ENCODE peak calls at places on chromosomes 12 and 14, in ten cellular contexts. Q is fibroblast of mammary gland, G is mucosa of descending colon, A is foreskin fibroblast, H is HepG2, X is IMR-90, S is gastrocnemius medialis, I is AG10803, D is lung, P is PC-3. U is an unnamed sample.

GRCh38 chr12:38934696-38935095 is 29.3 kb upstream of the CPNE8 start:
- DNase-seq in Q (no peak), G (no peak), A (no peak), H (no peak), X (no peak), S (no peak), I (no peak), D (no peak), P (peak), U (peak)

GRCh38 chr12:92244036-92244435 is 98.4 kb upstream of the BTG1 start:
- DNase-seq in Q (peak), G (no peak), A (peak), H (no peak), X (peak), S (peak), I (peak), D (no peak), P (no peak), U (no peak)

GRCh38 chr14:32078030-32078793 is 1.1 kb downstream of the ARHGAP5 start:
- DNase-seq in Q (peak), G (peak), A (peak), H (peak), X (peak), S (peak), I (peak), D (peak), P (peak), U (peak)

GRCh38 chr12:113939867-113940266 is 26.3 kb downstream of the RBM19 start:
- DNase-seq in Q (no peak), G (no peak), A (no peak), H (no peak), X (no peak), S (no peak), I (no peak), D (no peak), P (no peak), U (no peak)

GRCh38 chr12:93908846-93909592 is 231.8 kb downstream of the CRADD start:
- DNase-seq in Q (peak), G (no peak), A (no peak), H (no peak), X (no peak), S (no peak), I (peak), D (no peak), P (peak), U (peak)

GRCh38 chr12:22856120-22856699 is 231.2 kb downstream of the ETNK1 start:
- DNase-seq in Q (peak), G (no peak), A (peak), H (peak), X (peak), S (no peak), I (peak), D (no peak), P (peak), U (peak)

GRCh38 chr12:128606040-128606439 is 217.7 kb downstream of the SLC15A4 start:
- DNase-seq in Q (no peak), G (no peak), A (no peak), H (no peak), X (no peak), S (no peak), I (no peak), D (no peak), P (no peak), U (no peak)

GRCh38 chr12:67077617-67078016 is 191.5 kb upstream of the CAND1 start:
- DNase-seq in Q (peak), G (no peak), A (no peak), H (no peak), X (peak), S (no peak), I (peak), D (no peak), P (peak), U (peak)

GRCh38 chr12:57889541-57889989 is 43.0 kb upstream of the CTDSP2 start:
- DNase-seq in Q (peak), G (peak), A (peak), H (no peak), X (peak), S (peak), I (peak), D (peak), P (no peak), U (peak)

GRCh38 chr14:106414464-106414863 is 888.1 kb downstream of the TMEM121 start:
- DNase-seq in Q (no peak), G (no peak), A (no peak), H (no peak), X (no peak), S (no peak), I (no peak), D (no peak), P (no peak), U (no peak)

GRCh38 chr14:53401646-53402045 is 248.5 kb upstream of the DDHD1 start:
- DNase-seq in Q (peak), G (no peak), A (peak), H (no peak), X (no peak), S (no peak), I (no peak), D (no peak), P (no peak), U (no peak)

GRCh38 chr14:53399057-53399456 is 245.9 kb upstream of the DDHD1 start:
- DNase-seq in Q (peak), G (no peak), A (peak), H (no peak), X (peak), S (no peak), I (peak), D (no peak), P (peak), U (peak)
- TF ChIP-seq CTCF in Q (peak), G (no peak), A (peak), H (no peak), X (peak), S (peak), I (peak), D (no peak), P (peak), U (peak)

DNA sequence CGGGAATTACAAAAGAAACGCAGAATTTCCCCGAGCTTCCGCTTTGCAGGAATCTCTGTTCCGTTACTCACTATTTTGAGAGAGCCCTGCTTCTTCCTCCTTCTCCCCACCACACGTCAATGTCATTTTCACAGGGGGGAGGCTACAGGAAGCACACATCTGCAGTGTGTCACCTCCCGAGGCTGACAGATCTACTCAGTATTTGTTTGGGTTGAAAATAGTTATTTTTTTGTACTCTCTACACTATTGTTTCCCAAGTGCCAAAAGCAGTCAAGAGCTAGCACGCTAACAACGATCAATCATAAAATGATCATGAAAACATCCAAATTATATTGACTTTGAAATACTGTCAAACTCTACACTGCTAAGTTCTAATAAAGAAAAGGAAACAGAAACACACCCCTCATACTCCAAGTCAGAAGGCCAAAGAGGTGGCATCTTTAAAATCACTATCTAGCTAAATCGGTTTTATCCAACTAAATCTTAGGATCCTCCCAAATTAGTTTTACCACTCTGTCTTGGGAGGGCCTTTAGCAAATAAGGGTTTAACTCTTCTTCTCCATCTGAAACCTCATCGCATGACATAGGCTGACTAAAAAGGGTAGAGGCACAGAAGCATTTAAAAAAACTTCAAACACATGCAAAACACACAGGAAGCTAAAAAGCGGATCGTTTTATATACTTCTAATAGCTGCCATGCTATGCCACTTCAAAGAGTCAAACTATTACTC is 51.8 kb downstream of the FOXN3 start:
- DNase-seq in Q (peak), G (no peak), A (no peak), H (no peak), X (peak), S (no peak), I (no peak), D (peak), P (no peak), U (no peak)
- H3K4me3 ChIP-seq in Q (no peak), G (no peak), A (no peak), H (no peak), X (no peak), S (no peak), I (no peak), D (no peak), P (no peak), U (no peak)

DNA sequence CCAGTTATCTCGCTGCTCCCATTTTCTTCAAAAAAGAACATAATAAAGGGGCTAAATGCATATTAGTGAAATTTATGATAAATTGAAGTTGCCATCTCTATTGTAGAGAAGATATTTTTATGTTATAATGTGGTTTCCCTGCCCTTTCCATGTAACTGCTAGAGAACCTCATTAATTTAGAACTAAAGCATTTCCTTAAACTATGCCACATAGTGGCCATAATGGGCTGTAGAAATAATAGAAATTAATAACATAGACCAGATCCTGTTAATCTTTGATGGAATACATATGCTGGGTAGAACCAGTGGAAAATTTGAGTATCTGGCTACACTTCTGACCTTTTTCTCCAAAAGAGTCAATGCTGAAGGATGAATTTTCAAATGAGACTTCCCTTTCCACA is 376.7 kb downstream of the PDZRN4 start:
- DNase-seq in Q (no peak), G (no peak), A (no peak), H (no peak), X (no peak), S (no peak), I (no peak), D (no peak), P (peak), U (no peak)
- TF ChIP-seq CTCF in Q (no peak), G (no peak), A (no peak), H (no peak), X (no peak), S (no peak), I (no peak), D (no peak), P (peak), U (no peak)

DNA sequence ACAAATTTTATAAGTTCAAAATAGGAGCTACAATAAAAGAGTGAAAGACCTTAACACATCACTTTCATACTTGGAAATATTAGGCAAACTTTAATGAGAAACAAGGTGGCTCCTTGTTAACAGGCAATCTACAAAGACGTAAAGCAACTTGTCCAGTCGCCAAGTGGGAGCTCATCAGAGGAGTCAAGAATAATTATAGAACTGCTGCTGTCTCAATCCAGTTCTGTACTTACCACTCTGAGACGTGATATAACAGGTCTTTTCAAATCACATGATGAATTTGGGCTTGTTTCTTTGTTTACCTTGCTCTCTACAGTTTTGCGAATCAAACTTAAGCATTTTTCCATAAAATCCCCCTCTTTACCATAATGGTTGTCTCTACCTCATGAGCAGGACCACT is 3.6 kb downstream of the YBX3 start:
- DNase-seq in Q (peak), G (no peak), A (no peak), H (no peak), X (no peak), S (peak), I (no peak), D (no peak), P (no peak), U (peak)
- H3K4me3 ChIP-seq in Q (no peak), G (no peak), A (no peak), H (no peak), X (no peak), S (peak), I (no peak), D (no peak), P (peak), U (peak)

GRCh38 chr14:98769326-98769725 is 502.7 kb downstream of the BCL11B start:
- DNase-seq in Q (no peak), G (no peak), A (no peak), H (no peak), X (no peak), S (no peak), I (no peak), D (no peak), P (no peak), U (no peak)

GRCh38 chr14:98761993-98762392 is 510.0 kb downstream of the BCL11B start:
- DNase-seq in Q (no peak), G (no peak), A (no peak), H (no peak), X (no peak), S (no peak), I (no peak), D (no peak), P (no peak), U (no peak)

GRCh38 chr14:98770151-98770550 is 501.8 kb downstream of the BCL11B start:
- DNase-seq in Q (no peak), G (no peak), A (no peak), H (no peak), X (no peak), S (no peak), I (no peak), D (no peak), P (no peak), U (no peak)

GRCh38 chr14:98766818-98767217 is 505.2 kb downstream of the BCL11B start:
- DNase-seq in Q (no peak), G (no peak), A (no peak), H (no peak), X (no peak), S (no peak), I (peak), D (peak), P (no peak), U (peak)
- TF ChIP-seq CTCF in Q (no peak), G (no peak), A (no peak), H (no peak), X (no peak), S (no peak), I (no peak), D (no peak), P (no peak), U (no peak)

GRCh38 chr14:51002406-51002984 is 58.2 kb upstream of the PYGL start:
- DNase-seq in Q (no peak), G (no peak), A (no peak), H (no peak), X (no peak), S (no peak), I (no peak), D (no peak), P (no peak), U (no peak)

GRCh38 chr14:51008416-51008815 is 64.1 kb upstream of the PYGL start:
- DNase-seq in Q (no peak), G (no peak), A (no peak), H (no peak), X (no peak), S (no peak), I (no peak), D (no peak), P (no peak), U (no peak)

GRCh38 chr14:51004352-51004800 is 60.1 kb upstream of the PYGL start:
- DNase-seq in Q (no peak), G (no peak), A (peak), H (no peak), X (no peak), S (peak), I (peak), D (peak), P (no peak), U (no peak)

GRCh38 chr14:51004801-51005526 is 60.7 kb upstream of the PYGL start:
- DNase-seq in Q (peak), G (no peak), A (peak), H (peak), X (peak), S (no peak), I (peak), D (no peak), P (peak), U (peak)

DNA sequence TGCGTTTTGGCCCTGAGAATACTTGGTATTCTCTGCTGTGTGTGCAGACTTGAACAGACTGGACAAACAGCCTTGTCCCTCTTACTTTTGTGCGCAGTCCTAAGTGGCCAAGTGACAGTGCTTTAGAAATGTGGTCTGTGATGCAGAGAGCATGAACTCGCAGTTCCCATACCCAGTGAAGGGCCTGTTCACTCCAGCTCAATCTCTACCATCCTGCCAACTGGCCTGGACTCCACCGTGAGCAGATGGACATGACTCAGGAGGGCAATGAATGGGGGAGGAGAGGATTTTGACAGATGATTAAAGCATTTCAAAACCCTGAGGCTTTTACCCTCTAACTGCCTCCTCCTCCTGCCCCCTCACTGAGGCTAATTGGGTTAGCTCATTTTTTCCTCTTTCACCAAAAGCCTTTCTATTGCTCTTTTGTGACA is 62.5 kb upstream of the PYGL start:
- DNase-seq in Q (peak), G (no peak), A (peak), H (no peak), X (peak), S (peak), I (peak), D (peak), P (peak), U (peak)
- H3K4me3 ChIP-seq in Q (no peak), G (no peak), A (no peak), H (no peak), X (no peak), S (no peak), I (no peak), D (no peak), P (peak), U (no peak)

GRCh38 chr14:67675219-67675582 is 769 bp upstream of the VTI1B start:
- DNase-seq in Q (no peak), G (no peak), A (no peak), H (no peak), X (no peak), S (no peak), I (no peak), D (no peak), P (no peak), U (no peak)
- TF ChIP-seq CTCF in Q (no peak), G (no peak), A (no peak), H (no peak), X (no peak), S (no peak), I (no peak), D (no peak), P (no peak), U (no peak)

GRCh38 chr12:53963434-53964314 is 9.0 kb downstream of the HOXC12 start:
- DNase-seq in Q (no peak), G (no peak), A (no peak), H (no peak), X (no peak), S (no peak), I (no peak), D (no peak), P (no peak), U (no peak)
- H3K4me3 ChIP-seq in Q (no peak), G (no peak), A (peak), H (no peak), X (no peak), S (no peak), I (no peak), D (no peak), P (no peak), U (no peak)